ENCODE peak calls at places on chromosomes 7 and 10, in eight cellular contexts. G is gastrocnemius medialis; L is transverse colon; P is IMR-90; S is esophagus muscularis mucosa; M is CD8-positive, alpha-beta T cell; H is uterus; W is CD8-positive, alpha-beta memory T cell. K is an unnamed sample. For H3K27me3 and H3K4me1, the result is how much of the 10 kb centered on the place peaks cover.

GRCh38 chr7:79923953-79924352 is 210.7 kb upstream of the GNAI1 start:
- DNase-seq in P (peak), W (no peak), G (no peak), L (no peak), S (no peak), M (no peak), H (no peak), K (no peak)

GRCh38 chr10:48582970-48583369 is 21.9 kb downstream of the ARHGAP22 start:
- DNase-seq in M (no peak), H (no peak), P (no peak), L (no peak), S (no peak), W (no peak), G (no peak), K (no peak)

GRCh38 chr10:110455440-110455839 is 42.3 kb upstream of the DUSP5 start:
- DNase-seq in H (no peak), P (no peak), W (no peak), L (no peak), S (no peak), M (no peak), G (no peak), K (no peak)

GRCh38 chr10:103451091-103451801 is 924 bp downstream of the CALHM2 start:
- DNase-seq in L (peak), W (peak), M (peak), H (peak), G (peak), S (peak), P (no peak), K (no peak)

GRCh38 chr10:5079836-5080235 is 14.4 kb upstream of the AKR1C3 start:
- DNase-seq in G (no peak), M (no peak), H (no peak), S (no peak), P (no peak), W (no peak), L (no peak), K (no peak)

GRCh38 chr10:110918633-110919348 is at the start of gene BBIP1:
- DNase-seq in L (no peak), G (no peak), W (peak), P (peak), S (peak), M (peak), H (no peak), K (no peak)

GRCh38 chr7:116653204-116653603 is 18.8 kb upstream of the MET start:
- DNase-seq in G (peak), M (no peak), W (no peak), L (no peak), H (no peak), P (peak), S (no peak), K (no peak)

GRCh38 chr7:148501707-148502139 is 88.8 kb upstream of the C7orf33 start:
- DNase-seq in W (no peak), M (no peak), L (peak), P (no peak), H (no peak), G (no peak), S (peak), K (no peak)

GRCh38 chr10:77983384-77984341 is 45.7 kb downstream of the POLR3A start:
- DNase-seq in L (no peak), M (no peak), G (no peak), W (no peak), H (peak), P (peak), S (no peak), K (no peak)

GRCh38 chr10:116001266-116001857 is 271.6 kb downstream of the GFRA1 start:
- DNase-seq in M (no peak), P (no peak), W (no peak), H (no peak), G (no peak), S (no peak), L (no peak), K (no peak)

GRCh38 chr7:51290702-51291290 is 25.8 kb downstream of the COBL start:
- DNase-seq in G (no peak), L (peak), M (no peak), W (no peak), S (peak), H (no peak), P (no peak), K (no peak)

GRCh38 chr10:56722912-56723311 is 361.9 kb upstream of the ZWINT start:
- DNase-seq in W (no peak), M (no peak), L (no peak), S (no peak), P (no peak), G (no peak), H (no peak), K (no peak)

GRCh38 chr10:121325490-121326231 is 272.6 kb downstream of the FGFR2 start:
- DNase-seq in S (peak), G (no peak), W (no peak), P (no peak), M (no peak), H (no peak), L (no peak), K (no peak)

GRCh38 chr7:48049850-48050249 is 14.5 kb downstream of the C7orf57 start:
- DNase-seq in M (no peak), S (no peak), L (no peak), H (no peak), G (no peak), W (no peak), P (no peak), K (no peak)

GRCh38 chr10:68792115-68792514 is 35.2 kb upstream of the STOX1 start:
- DNase-seq in W (no peak), G (no peak), H (no peak), L (no peak), M (no peak), S (no peak), P (peak), K (peak)

GRCh38 chr7:74525881-74526280 is 72.2 kb downstream of the GTF2IRD1 start:
- DNase-seq in G (no peak), H (no peak), S (no peak), P (no peak), M (no peak), L (peak), W (no peak), K (no peak)

GRCh38 chr10:43344051-43344450 is 27.4 kb upstream of the FXYD4 start:
- DNase-seq in G (no peak), L (no peak), P (no peak), S (no peak), H (no peak), W (no peak), M (no peak), K (no peak)

GRCh38 chr10:50260791-50261281 is 9.5 kb upstream of the ASAH2 start:
- DNase-seq in G (no peak), L (no peak), M (no peak), W (no peak), H (no peak), P (peak), S (no peak), K (no peak)

GRCh38 chr7:130961128-130961601 is 227.2 kb upstream of the KLF14 start:
- DNase-seq in G (no peak), S (no peak), W (peak), H (no peak), M (peak), L (peak), P (peak), K (peak)

GRCh38 chr7:5769571-5769970 is 11.9 kb downstream of the RNF216 start:
- DNase-seq in W (no peak), G (no peak), L (no peak), S (no peak), P (no peak), H (no peak), M (no peak), K (no peak)

GRCh38 chr7:120732256-120732655 is 125.7 kb downstream of the TSPAN12 start:
- DNase-seq in G (no peak), W (no peak), L (no peak), S (no peak), P (peak), M (no peak), H (no peak), K (no peak)

GRCh38 chr7:102073931-102074880 is 212.5 kb upstream of the SH2B2 start:
- DNase-seq in P (peak), L (peak), M (no peak), G (no peak), H (no peak), S (no peak), W (no peak), K (no peak)

GRCh38 chr10:90856964-90857634 is 740 bp downstream of the HTR7 start:
- DNase-seq in W (peak), M (no peak), P (no peak), H (no peak), L (no peak), G (no peak), S (no peak), K (peak)

GRCh38 chr10:27448926-27449325 is 55.2 kb upstream of the RAB18 start:
- DNase-seq in S (no peak), L (no peak), W (no peak), P (peak), M (no peak), G (no peak), H (no peak), K (no peak)

GRCh38 chr7:43137811-43138210 is 25.4 kb downstream of the HECW1 start:
- DNase-seq in L (no peak), S (no peak), P (no peak), M (no peak), W (no peak), G (no peak), H (no peak), K (no peak)

GRCh38 chr10:33333260-33334169 is 952 bp downstream of the NRP1 start:
- DNase-seq in P (no peak), W (no peak), G (no peak), S (no peak), L (peak), H (no peak), M (no peak), K (peak)

GRCh38 chr7:80175744-80176143 is 41.1 kb downstream of the GNAI1 start:
- DNase-seq in M (no peak), L (no peak), G (no peak), H (no peak), S (no peak), P (no peak), W (no peak), K (no peak)

GRCh38 chr10:48716393-48716792 is 31.7 kb downstream of the WDFY4 start:
- DNase-seq in H (no peak), L (no peak), W (no peak), S (no peak), M (no peak), G (no peak), P (no peak), K (no peak)

GRCh38 chr10:83983578-83984255 is 155.6 kb upstream of the GHITM start:
- DNase-seq in S (no peak), G (no peak), W (no peak), H (no peak), P (no peak), M (no peak), L (no peak), K (no peak)

GRCh38 chr7:11212816-11213215 is 239.1 kb downstream of the PHF14 start:
- DNase-seq in P (peak), M (no peak), L (no peak), W (no peak), S (no peak), G (no peak), H (no peak), K (no peak)

GRCh38 chr7:129168219-129168991 is 20.0 kb upstream of the SMO start:
- DNase-seq in H (no peak), G (no peak), S (no peak), L (no peak), W (no peak), P (no peak), M (no peak), K (no peak)

GRCh38 chr10:71753091-71753959 is 20.0 kb downstream of the VSIR start:
- DNase-seq in H (peak), L (peak), P (no peak), G (no peak), M (no peak), S (no peak), W (no peak), K (no peak)

GRCh38 chr7:80804581-80804980 is 114.3 kb downstream of the SEMA3C start:
- DNase-seq in L (no peak), P (peak), S (no peak), H (no peak), W (no peak), M (no peak), G (no peak), K (no peak)

GRCh38 chr7:152619027-152619739 is 56.8 kb downstream of the XRCC2 start:
- DNase-seq in G (no peak), W (no peak), L (no peak), H (no peak), M (no peak), S (no peak), P (no peak), K (no peak)

GRCh38 chr10:64486149-64486548 is 964.9 kb downstream of the REEP3 start:
- DNase-seq in M (no peak), P (peak), S (no peak), G (no peak), W (no peak), L (no peak), H (no peak), K (no peak)

GRCh38 chr7:97770845-97771244 is 39.0 kb downstream of the TAC1 start:
- DNase-seq in S (no peak), G (no peak), P (no peak), W (no peak), M (no peak), H (no peak), L (peak), K (no peak)

GRCh38 chr10:31619410-31620095 is 300.5 kb downstream of the ZEB1 start:
- DNase-seq in G (no peak), M (no peak), W (no peak), S (no peak), L (no peak), P (no peak), H (no peak), K (no peak)

GRCh38 chr10:47047127-47047504 is 135.9 kb downstream of the PTPN20 start:
- DNase-seq in H (no peak), L (no peak), G (no peak), P (no peak), S (no peak), W (no peak), M (no peak), K (no peak)

DNA sequence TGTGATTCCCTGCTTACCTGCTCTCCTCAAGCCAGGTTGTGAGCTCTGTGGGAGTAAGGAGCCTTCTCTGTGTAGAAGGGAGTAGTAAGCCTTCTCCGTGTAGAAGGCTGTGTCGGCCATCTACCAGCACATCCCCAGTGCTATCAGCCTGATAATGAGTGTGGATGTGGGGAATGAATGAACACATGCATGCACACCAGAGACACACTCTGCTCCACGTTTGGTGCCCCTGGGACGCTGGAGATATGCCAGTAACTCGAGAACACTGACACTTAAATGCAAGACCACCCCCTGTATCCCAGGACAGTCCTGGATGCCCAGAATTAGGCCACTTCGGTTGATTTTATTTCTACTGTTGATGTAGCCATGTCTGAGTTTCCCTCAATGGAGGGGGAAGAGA is 21.1 kb upstream of the GPR26 start:
- DNase-seq in P (no peak), G (no peak), L (no peak), M (no peak), W (no peak), S (peak), H (no peak), K (no peak)
- H3K27me3 ChIP-seq in P (under half), G (under half), L (under half), M (under half), W (under half), S (under half), H (under half), K (under half)

GRCh38 chr7:919924-920341 is 34.5 kb downstream of the ADAP1 start:
- DNase-seq in P (no peak), L (peak), M (no peak), H (no peak), W (peak), G (no peak), S (no peak), K (no peak)

GRCh38 chr7:919114-919442 is 35.4 kb downstream of the ADAP1 start:
- DNase-seq in P (no peak), H (no peak), G (no peak), W (peak), M (no peak), S (no peak), L (peak), K (peak)

GRCh38 chr7:921581-922333 is 32.7 kb downstream of the ADAP1 start:
- DNase-seq in S (no peak), P (no peak), W (peak), H (peak), G (no peak), L (peak), M (no peak), K (no peak)

GRCh38 chr7:921071-921461 is 33.4 kb downstream of the ADAP1 start:
- DNase-seq in W (peak), S (no peak), P (no peak), H (no peak), L (no peak), G (no peak), M (no peak), K (no peak)

GRCh38 chr7:920351-921070 is 34.0 kb downstream of the ADAP1 start:
- DNase-seq in M (no peak), L (peak), W (peak), H (no peak), S (no peak), P (no peak), G (no peak), K (no peak)
- H3K4me1 ChIP-seq in M (under half), L (under half), W (under half), H (under half), S (under half), P (under half), G (under half), K (under half)

GRCh38 chr10:37476285-37476684 is 350.9 kb downstream of the ANKRD30A start:
- DNase-seq in P (no peak), M (no peak), W (no peak), S (no peak), H (no peak), G (no peak), L (no peak), K (no peak)

GRCh38 chr10:37479469-37479868 is 354.1 kb downstream of the ANKRD30A start:
- DNase-seq in W (no peak), H (no peak), G (no peak), L (no peak), M (no peak), S (no peak), P (no peak), K (no peak)

GRCh38 chr10:37478381-37478780 is 353.0 kb downstream of the ANKRD30A start:
- DNase-seq in P (no peak), H (no peak), S (no peak), W (no peak), M (no peak), L (no peak), G (no peak), K (no peak)

GRCh38 chr10:37473906-37474305 is 348.5 kb downstream of the ANKRD30A start:
- DNase-seq in G (no peak), L (no peak), P (no peak), M (no peak), H (no peak), S (no peak), W (no peak), K (no peak)

DNA sequence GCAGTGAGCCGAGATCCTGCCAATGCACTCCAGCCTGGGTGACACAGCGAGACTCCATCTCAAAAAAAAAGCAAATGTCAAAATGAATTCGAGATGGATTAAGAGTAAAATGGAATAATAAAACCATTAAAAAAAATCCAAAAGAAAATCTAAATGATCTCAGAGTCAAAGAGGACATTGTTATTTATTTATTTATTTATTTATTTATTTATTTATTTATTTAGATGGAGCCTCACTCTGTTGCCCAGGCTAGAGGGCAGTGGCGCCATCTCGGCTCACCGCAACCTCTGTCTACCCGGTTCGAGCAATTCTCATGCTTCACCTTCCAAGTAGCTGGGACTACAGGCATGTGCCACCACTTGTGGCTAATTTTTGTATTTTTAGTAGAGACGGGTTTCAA is 349.2 kb downstream of the ANKRD30A start:
- DNase-seq in H (no peak), P (no peak), S (no peak), M (no peak), W (no peak), L (no peak), G (no peak), K (no peak)
- H3K27me3 ChIP-seq in H (under half), P (under half), S (under half), M (under half), W (under half), L (under half), G (under half), K (under half)

DNA sequence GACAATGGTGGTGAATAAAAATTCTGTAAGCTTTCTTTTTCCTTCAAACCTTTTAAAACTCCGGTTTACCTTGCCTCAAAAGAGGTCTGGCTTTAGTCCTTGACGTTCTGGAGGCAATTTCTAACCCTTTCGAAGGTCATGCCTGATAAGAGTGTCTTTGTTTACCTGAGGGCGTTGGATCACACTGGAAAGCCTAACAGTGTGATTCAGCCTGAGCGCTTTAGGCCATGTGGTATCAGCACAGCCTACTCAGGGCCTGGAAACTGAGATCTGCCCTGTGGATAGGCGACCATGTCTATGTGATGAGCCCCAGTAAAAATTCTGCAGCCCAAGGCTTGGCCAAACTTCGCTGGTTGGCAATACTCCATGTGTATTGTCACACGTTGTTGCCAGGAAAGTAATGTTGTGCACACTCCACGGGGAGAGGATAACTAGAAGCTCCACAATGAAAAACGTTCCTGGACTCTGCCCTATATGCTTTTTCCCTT is 10.7 kb downstream of the CCDC6 start:
- DNase-seq in W (no peak), S (no peak), L (peak), P (peak), G (no peak), M (no peak), H (no peak), K (no peak)
- H3K4me1 ChIP-seq in W (under half), S (half or more), L (half or more), P (under half), G (half or more), M (under half), H (under half), K (under half)

GRCh38 chr7:114086906-114087651 is 168.3 kb upstream of the PPP1R3A start:
- DNase-seq in S (no peak), M (no peak), H (peak), P (peak), G (peak), L (peak), W (peak), K (no peak)
- H3K27me3 ChIP-seq in S (under half), M (under half), H (under half), P (under half), G (under half), L (under half), W (under half), K (under half)

DNA sequence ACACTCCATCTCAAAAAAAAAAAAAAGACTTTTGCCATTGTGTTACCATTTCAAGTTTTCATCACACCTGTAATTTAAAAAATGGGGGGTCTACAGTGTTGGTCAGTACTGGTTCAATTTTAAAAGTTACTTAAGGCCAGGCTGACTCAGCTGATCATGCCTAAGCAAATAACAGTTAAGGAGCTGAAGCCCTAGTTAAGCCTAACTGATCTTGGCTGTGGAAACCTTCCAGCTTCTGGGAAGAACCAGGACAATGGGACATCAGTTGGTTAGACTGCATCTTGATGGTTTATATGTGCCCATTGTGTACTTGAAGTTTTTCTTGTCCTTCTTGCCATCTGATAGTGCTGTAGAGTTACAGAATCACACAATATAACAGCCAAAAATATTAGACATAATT is 26.7 kb downstream of the VCL start:
- DNase-seq in W (no peak), M (no peak), G (no peak), H (no peak), P (no peak), L (no peak), S (no peak), K (no peak)
- H3K4me1 ChIP-seq in W (under half), M (under half), G (half or more), H (under half), P (under half), L (under half), S (half or more), K (under half)